ENCODE peak calls at places on chromosomes 12 and 14, in ten cellular contexts. S is lower leg skin; Z is iPS-NIHi11; Y is AG10803; B is Daoy; H is ascending aorta; M is stimulated activated CD8-positive, alpha-beta memory T cell treated with anti-CD3 and anti-CD28 coated beads, Interleukin-15, amount 100 ng/mL, for 4 hours; K is stromal cell of bone marrow; G is stomach; T is cerebellar cortex. X is an unnamed sample.

GRCh38 chr14:88821378-88821777 is 3.1 kb upstream of the TTC8 start:
- DNase-seq in S (no peak), Z (no peak), Y (no peak), B (no peak), H (no peak), M (no peak), K (no peak), G (no peak), T (no peak), X (no peak)

GRCh38 chr14:35351497-35351896 is 53.1 kb downstream of the NFKBIA start:
- DNase-seq in S (no peak), Z (no peak), Y (no peak), B (no peak), H (no peak), M (no peak), K (no peak), G (no peak), T (no peak), X (no peak)

GRCh38 chr14:54627325-54627717 is 60.4 kb downstream of the SAMD4A start:
- DNase-seq in S (no peak), Z (no peak), Y (no peak), B (no peak), H (no peak), M (no peak), K (no peak), G (no peak), T (no peak), X (no peak)

GRCh38 chr14:101225729-101226152 is 322.2 kb upstream of the RTL1 start:
- DNase-seq in S (no peak), Z (no peak), Y (no peak), B (no peak), H (peak), M (no peak), K (no peak), G (no peak), T (no peak), X (peak)

GRCh38 chr12:103680591-103681065 is 93.6 kb downstream of the STAB2 start:
- DNase-seq in S (no peak), Z (no peak), Y (no peak), B (peak), H (peak), M (no peak), K (no peak), G (no peak), T (no peak), X (no peak)

GRCh38 chr12:47328831-47329545 is 249.2 kb upstream of the AMIGO2 start:
- DNase-seq in S (no peak), Z (no peak), Y (peak), B (peak), H (no peak), M (no peak), K (peak), G (no peak), T (no peak), X (no peak)

GRCh38 chr14:30996892-30997659 is 28.4 kb upstream of the AP4S1 start:
- DNase-seq in S (no peak), Z (peak), Y (no peak), B (no peak), H (no peak), M (no peak), K (no peak), G (no peak), T (no peak), X (no peak)

GRCh38 chr14:105369653-105370040 is 28.7 kb upstream of the TEX22 start:
- DNase-seq in S (no peak), Z (no peak), Y (no peak), B (no peak), H (no peak), M (no peak), K (no peak), G (no peak), T (no peak), X (no peak)

GRCh38 chr12:23810327-23810902 is 139.1 kb downstream of the SOX5 start:
- DNase-seq in S (no peak), Z (no peak), Y (no peak), B (no peak), H (no peak), M (no peak), K (no peak), G (no peak), T (no peak), X (no peak)

GRCh38 chr12:60644076-60644475 is 1048.2 kb downstream of the SLC16A7 start:
- DNase-seq in S (no peak), Z (no peak), Y (no peak), B (no peak), H (no peak), M (no peak), K (no peak), G (no peak), T (no peak), X (no peak)

GRCh38 chr14:74671789-74672188 is 41.1 kb downstream of the AREL1 start:
- DNase-seq in S (no peak), Z (no peak), Y (peak), B (peak), H (peak), M (no peak), K (no peak), G (no peak), T (no peak), X (no peak)

GRCh38 chr12:66740257-66740656 is 61.4 kb upstream of the GRIP1 start:
- DNase-seq in S (no peak), Z (no peak), Y (no peak), B (no peak), H (no peak), M (no peak), K (no peak), G (no peak), T (no peak), X (no peak)

GRCh38 chr12:109445224-109445623 is 31.9 kb downstream of the KCTD10 start:
- DNase-seq in S (no peak), Z (no peak), Y (peak), B (no peak), H (no peak), M (no peak), K (peak), G (no peak), T (no peak), X (no peak)

GRCh38 chr12:9114946-9115345 is 773 bp downstream of the A2M start:
- DNase-seq in S (no peak), Z (no peak), Y (no peak), B (no peak), H (no peak), M (no peak), K (no peak), G (no peak), T (no peak), X (no peak)

GRCh38 chr12:49795654-49796105 is 32.5 kb downstream of the NCKAP5L start:
- DNase-seq in S (no peak), Z (no peak), Y (no peak), B (no peak), H (no peak), M (no peak), K (no peak), G (no peak), T (no peak), X (no peak)

GRCh38 chr12:51263341-51263740 is 6.9 kb downstream of the SMAGP start:
- DNase-seq in S (no peak), Z (no peak), Y (no peak), B (no peak), H (no peak), M (no peak), K (no peak), G (no peak), T (no peak), X (no peak)

GRCh38 chr14:31877333-31877798 is 199.7 kb upstream of the ARHGAP5 start:
- DNase-seq in S (no peak), Z (no peak), Y (peak), B (no peak), H (no peak), M (no peak), K (no peak), G (no peak), T (no peak), X (no peak)

GRCh38 chr12:10279937-10280336 is 27.7 kb upstream of the KLRD1 start:
- DNase-seq in S (no peak), Z (no peak), Y (no peak), B (no peak), H (no peak), M (no peak), K (no peak), G (no peak), T (no peak), X (no peak)

GRCh38 chr12:124655317-124656213 is 88.2 kb upstream of the NCOR2 start:
- DNase-seq in S (no peak), Z (peak), Y (peak), B (peak), H (peak), M (no peak), K (peak), G (peak), T (peak), X (no peak)

GRCh38 chr12:24879644-24880043 is 69.3 kb downstream of the BCAT1 start:
- DNase-seq in S (no peak), Z (no peak), Y (peak), B (no peak), H (no peak), M (no peak), K (no peak), G (no peak), T (no peak), X (no peak)

GRCh38 chr14:55707365-55707804 is 127.4 kb downstream of the KTN1 start:
- DNase-seq in S (no peak), Z (peak), Y (peak), B (peak), H (no peak), M (no peak), K (peak), G (no peak), T (peak), X (no peak)

GRCh38 chr12:54357802-54358619 is 6.3 kb downstream of the GPR84 start:
- DNase-seq in S (no peak), Z (no peak), Y (no peak), B (no peak), H (no peak), M (no peak), K (no peak), G (no peak), T (peak), X (no peak)

GRCh38 chr14:53152627-53152908 is 555 bp downstream of the DDHD1 start:
- DNase-seq in S (no peak), Z (no peak), Y (no peak), B (no peak), H (no peak), M (no peak), K (no peak), G (no peak), T (peak), X (no peak)

GRCh38 chr12:5742264-5742663 is 202.8 kb downstream of the ANO2 start:
- DNase-seq in S (peak), Z (no peak), Y (no peak), B (no peak), H (no peak), M (no peak), K (no peak), G (no peak), T (no peak), X (no peak)

GRCh38 chr14:65360144-65360784 is 52.3 kb upstream of the FUT8 start:
- DNase-seq in S (no peak), Z (no peak), Y (no peak), B (no peak), H (no peak), M (no peak), K (no peak), G (no peak), T (no peak), X (no peak)

GRCh38 chr14:104724981-104725771 is 1.1 kb downstream of the ADSS1 start:
- DNase-seq in S (no peak), Z (peak), Y (no peak), B (peak), H (peak), M (no peak), K (no peak), G (peak), T (peak), X (no peak)

GRCh38 chr12:26696613-26697092 is 136.3 kb downstream of the ITPR2 start:
- DNase-seq in S (no peak), Z (no peak), Y (no peak), B (no peak), H (no peak), M (no peak), K (no peak), G (no peak), T (no peak), X (no peak)

GRCh38 chr14:100590726-100591452 is 3.7 kb upstream of the BEGAIN start:
- DNase-seq in S (no peak), Z (no peak), Y (no peak), B (no peak), H (no peak), M (no peak), K (no peak), G (no peak), T (no peak), X (no peak)

GRCh38 chr14:91143862-91144261 is 30.0 kb downstream of the DGLUCY start:
- DNase-seq in S (no peak), Z (no peak), Y (no peak), B (peak), H (peak), M (no peak), K (peak), G (peak), T (peak), X (no peak)

GRCh38 chr14:42174357-42174756 is 567.7 kb downstream of the LRFN5 start:
- DNase-seq in S (no peak), Z (no peak), Y (no peak), B (no peak), H (no peak), M (no peak), K (no peak), G (no peak), T (no peak), X (no peak)

GRCh38 chr12:84922721-84923120 is 10.1 kb upstream of the SLC6A15 start:
- DNase-seq in S (no peak), Z (no peak), Y (peak), B (no peak), H (no peak), M (no peak), K (no peak), G (no peak), T (no peak), X (no peak)

GRCh38 chr12:87806310-87806709 is 222.9 kb downstream of the C12orf50 start:
- DNase-seq in S (no peak), Z (no peak), Y (no peak), B (no peak), H (no peak), M (no peak), K (no peak), G (no peak), T (no peak), X (no peak)